ENCODE peak calls at places on chromosomes 13 and 19, in six cellular contexts. One of them, this sample, is unnamed.

GRCh38 chr19:51460164-51460992 is 2.1 kb upstream of the SIGLEC8 start:
- DNase-seq in colonic mucosa: no peak
- DNase-seq in Caco-2: no peak
- DNase-seq in GM23248: peak; percentile 29
- DNase-seq in IMR-90: peak; percentile 7
- DNase-seq in gastrocnemius medialis: no peak
- DNase-seq in this sample: no peak

GRCh38 chr19:31675187-31675913 is 326.1 kb upstream of the TSHZ3 start:
- DNase-seq in colonic mucosa: no peak
- DNase-seq in Caco-2: no peak
- DNase-seq in GM23248: peak; percentile 60
- DNase-seq in IMR-90: peak; percentile 59
- DNase-seq in gastrocnemius medialis: no peak
- DNase-seq in this sample: no peak

GRCh38 chr13:93226065-93226622 is 463 bp upstream of the GPC6 start:
- DNase-seq in colonic mucosa: no peak
- DNase-seq in Caco-2: no peak
- DNase-seq in GM23248: no peak
- DNase-seq in IMR-90: no peak
- DNase-seq in gastrocnemius medialis: no peak
- DNase-seq in this sample: no peak

GRCh38 chr19:19637523-19638251 is 5.8 kb downstream of the GMIP start:
- DNase-seq in colonic mucosa: no peak
- DNase-seq in Caco-2: no peak
- DNase-seq in GM23248: no peak
- DNase-seq in IMR-90: no peak
- DNase-seq in gastrocnemius medialis: no peak
- DNase-seq in this sample: no peak

GRCh38 chr13:30216111-30216510 is 91.2 kb downstream of the KATNAL1 start:
- DNase-seq in colonic mucosa: no peak
- DNase-seq in Caco-2: no peak
- DNase-seq in GM23248: no peak
- DNase-seq in IMR-90: no peak
- DNase-seq in gastrocnemius medialis: no peak
- DNase-seq in this sample: no peak

GRCh38 chr13:40916207-40916998 is 102.7 kb downstream of the ELF1 start:
- DNase-seq in colonic mucosa: no peak
- DNase-seq in Caco-2: no peak
- DNase-seq in GM23248: peak; percentile 68
- DNase-seq in IMR-90: peak; percentile 21
- DNase-seq in gastrocnemius medialis: no peak
- DNase-seq in this sample: no peak

GRCh38 chr19:13154911-13155471 is 4.8 kb downstream of the IER2 start:
- DNase-seq in colonic mucosa: peak; percentile 97
- DNase-seq in Caco-2: peak; percentile 92
- DNase-seq in GM23248: peak; percentile 83
- DNase-seq in IMR-90: peak; percentile 65
- DNase-seq in gastrocnemius medialis: peak; percentile 39
- DNase-seq in this sample: no peak

GRCh38 chr13:41699759-41700158 is 242.4 kb downstream of the RGCC start:
- DNase-seq in colonic mucosa: no peak
- DNase-seq in Caco-2: no peak
- DNase-seq in GM23248: no peak
- DNase-seq in IMR-90: no peak
- DNase-seq in gastrocnemius medialis: no peak
- DNase-seq in this sample: no peak

GRCh38 chr13:111661052-111661451 is 340.6 kb downstream of the TEX29 start:
- DNase-seq in colonic mucosa: no peak
- DNase-seq in Caco-2: no peak
- DNase-seq in GM23248: no peak
- DNase-seq in IMR-90: no peak
- DNase-seq in gastrocnemius medialis: no peak
- DNase-seq in this sample: no peak

GRCh38 chr13:63614874-63615612 is 2199.4 kb upstream of the PCDH20 start:
- DNase-seq in colonic mucosa: no peak
- DNase-seq in Caco-2: no peak
- DNase-seq in GM23248: no peak
- DNase-seq in IMR-90: peak; percentile 69
- DNase-seq in gastrocnemius medialis: no peak
- DNase-seq in this sample: no peak

GRCh38 chr13:92321174-92321573 is 905.4 kb upstream of the GPC6 start:
- DNase-seq in colonic mucosa: no peak
- DNase-seq in Caco-2: no peak
- DNase-seq in GM23248: no peak
- DNase-seq in IMR-90: no peak
- DNase-seq in gastrocnemius medialis: no peak
- DNase-seq in this sample: no peak

GRCh38 chr13:49731766-49732165 is 40.5 kb upstream of the EBPL start:
- DNase-seq in colonic mucosa: no peak
- DNase-seq in Caco-2: no peak
- DNase-seq in GM23248: peak; percentile 89
- DNase-seq in IMR-90: peak; percentile 91
- DNase-seq in gastrocnemius medialis: no peak
- DNase-seq in this sample: no peak

GRCh38 chr19:38162094-38162493 is 61.9 kb downstream of the DPF1 start:
- DNase-seq in colonic mucosa: no peak
- DNase-seq in Caco-2: no peak
- DNase-seq in GM23248: no peak
- DNase-seq in IMR-90: no peak
- DNase-seq in gastrocnemius medialis: no peak
- DNase-seq in this sample: no peak

GRCh38 chr19:35279985-35280821 is 2.1 kb upstream of the HAMP start:
- DNase-seq in colonic mucosa: no peak
- DNase-seq in Caco-2: no peak
- DNase-seq in GM23248: no peak
- DNase-seq in IMR-90: no peak
- DNase-seq in gastrocnemius medialis: no peak
- DNase-seq in this sample: no peak

GRCh38 chr13:67355791-67356190 is 125.7 kb upstream of the PCDH9 start:
- DNase-seq in colonic mucosa: no peak
- DNase-seq in Caco-2: no peak
- DNase-seq in GM23248: no peak
- DNase-seq in IMR-90: no peak
- DNase-seq in gastrocnemius medialis: no peak
- DNase-seq in this sample: no peak

GRCh38 chr19:582497-583197 is 7.0 kb upstream of the HCN2 start:
- DNase-seq in colonic mucosa: no peak
- DNase-seq in Caco-2: no peak
- DNase-seq in GM23248: peak; percentile 80
- DNase-seq in IMR-90: peak; percentile 59
- DNase-seq in gastrocnemius medialis: no peak
- DNase-seq in this sample: no peak

GRCh38 chr13:28558567-28558966 is 63.6 kb upstream of the FLT1 start:
- DNase-seq in colonic mucosa: no peak
- DNase-seq in Caco-2: no peak
- DNase-seq in GM23248: peak; percentile 19
- DNase-seq in IMR-90: no peak
- DNase-seq in gastrocnemius medialis: no peak
- DNase-seq in this sample: no peak

GRCh38 chr13:99382428-99383133 is 75.4 kb upstream of the GPR183 start:
- DNase-seq in colonic mucosa: peak; percentile 45
- DNase-seq in Caco-2: no peak
- DNase-seq in GM23248: peak; percentile 9
- DNase-seq in IMR-90: no peak
- DNase-seq in gastrocnemius medialis: no peak
- DNase-seq in this sample: no peak

GRCh38 chr13:100394005-100394695 is 194.4 kb downstream of the GGACT start:
- DNase-seq in colonic mucosa: no peak
- DNase-seq in Caco-2: no peak
- DNase-seq in GM23248: peak; percentile 94
- DNase-seq in IMR-90: peak; percentile 92
- DNase-seq in gastrocnemius medialis: no peak
- DNase-seq in this sample: no peak

GRCh38 chr13:76799696-76800095 is 86.5 kb downstream of the KCTD12 start:
- DNase-seq in colonic mucosa: no peak
- DNase-seq in Caco-2: no peak
- DNase-seq in GM23248: peak; percentile 16
- DNase-seq in IMR-90: no peak
- DNase-seq in gastrocnemius medialis: no peak
- DNase-seq in this sample: no peak

GRCh38 chr13:66563076-66563475 is 667.1 kb downstream of the PCDH9 start:
- DNase-seq in colonic mucosa: no peak
- DNase-seq in Caco-2: no peak
- DNase-seq in GM23248: no peak
- DNase-seq in IMR-90: peak; percentile 16
- DNase-seq in gastrocnemius medialis: no peak
- DNase-seq in this sample: no peak

GRCh38 chr19:5926641-5927438 is 12.8 kb downstream of the CAPS start:
- DNase-seq in colonic mucosa: no peak
- DNase-seq in Caco-2: no peak
- DNase-seq in GM23248: peak; percentile 94
- DNase-seq in IMR-90: no peak
- DNase-seq in gastrocnemius medialis: peak; percentile 45
- DNase-seq in this sample: no peak

DNA sequence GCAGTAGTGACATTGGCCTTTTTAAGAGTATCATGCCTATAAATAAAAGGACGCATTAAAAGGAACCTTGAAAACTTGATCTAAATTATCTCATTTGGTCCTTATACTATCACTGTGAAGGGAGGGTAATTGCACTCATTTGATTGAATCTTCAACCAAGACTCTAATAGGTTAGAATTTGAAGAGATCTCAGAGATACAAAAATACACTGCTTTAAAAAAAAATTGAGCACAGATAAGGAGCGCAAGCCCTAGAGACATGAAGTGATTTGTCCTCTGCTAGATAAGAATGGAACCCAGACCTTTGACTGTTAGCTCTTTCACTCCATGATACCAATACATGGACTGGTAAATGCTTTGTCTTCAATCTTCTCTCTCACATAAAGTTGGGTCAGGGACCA is 58.2 kb upstream of the RXFP2 start:
- DNase-seq in colonic mucosa: no peak
- DNase-seq in Caco-2: no peak
- DNase-seq in GM23248: no peak
- DNase-seq in IMR-90: no peak
- DNase-seq in gastrocnemius medialis: no peak
- DNase-seq in this sample: no peak
- H3K4me3 ChIP-seq in colonic mucosa: no peak overlapping the region
- H3K4me3 ChIP-seq in Caco-2: no peak overlapping the region
- H3K4me3 ChIP-seq in GM23248: no peak overlapping the region
- H3K4me3 ChIP-seq in IMR-90: no peak overlapping the region
- H3K4me3 ChIP-seq in gastrocnemius medialis: no peak overlapping the region
- H3K4me3 ChIP-seq in this sample: no peak overlapping the region

DNA sequence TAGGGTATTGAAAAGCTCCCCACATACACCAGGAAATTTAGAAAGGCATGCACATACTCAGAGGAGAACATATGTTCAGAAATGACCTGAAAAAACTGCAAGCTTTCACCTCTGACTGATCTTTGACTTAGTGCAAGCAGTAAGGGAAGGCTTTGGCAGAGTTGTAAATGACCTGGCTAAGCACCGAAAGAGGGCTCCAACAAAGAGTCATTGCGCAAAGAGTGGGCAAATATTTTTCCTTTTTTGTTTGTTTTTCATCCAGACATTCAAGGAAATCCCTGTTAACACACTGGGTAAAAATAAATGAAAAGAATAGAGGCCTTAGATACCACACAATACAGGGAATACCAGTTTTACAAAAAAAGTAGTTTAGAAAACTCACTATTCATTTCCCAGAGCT is 5.2 kb upstream of the ZNF233 start:
- DNase-seq in colonic mucosa: no peak
- DNase-seq in Caco-2: no peak
- DNase-seq in GM23248: no peak
- DNase-seq in IMR-90: no peak
- DNase-seq in gastrocnemius medialis: no peak
- DNase-seq in this sample: no peak
- H3K9me3 ChIP-seq in colonic mucosa: peaks cover 12% of the 10 kb centered on the region
- H3K9me3 ChIP-seq in Caco-2: peaks cover 20% of the 10 kb centered on the region
- H3K9me3 ChIP-seq in GM23248: peaks cover 18% of the 10 kb centered on the region
- H3K9me3 ChIP-seq in IMR-90: peaks cover 26% of the 10 kb centered on the region
- H3K9me3 ChIP-seq in gastrocnemius medialis: peaks cover 8% of the 10 kb centered on the region
- H3K9me3 ChIP-seq in this sample: peaks cover 90% of the 10 kb centered on the region

GRCh38 chr19:16363133-16363851 is 38.7 kb downstream of the KLF2 start:
- DNase-seq in colonic mucosa: peak; percentile 95
- DNase-seq in Caco-2: no peak
- DNase-seq in GM23248: no peak
- DNase-seq in IMR-90: no peak
- DNase-seq in gastrocnemius medialis: no peak
- DNase-seq in this sample: no peak
- H3K4me3 ChIP-seq in colonic mucosa: no peak overlapping the region
- H3K4me3 ChIP-seq in Caco-2: no peak overlapping the region
- H3K4me3 ChIP-seq in GM23248: no peak overlapping the region
- H3K4me3 ChIP-seq in IMR-90: no peak overlapping the region
- H3K4me3 ChIP-seq in gastrocnemius medialis: no peak overlapping the region
- H3K4me3 ChIP-seq in this sample: no peak overlapping the region

GRCh38 chr19:11038511-11038910 is 50.8 kb upstream of the LDLR start:
- DNase-seq in colonic mucosa: no peak
- DNase-seq in Caco-2: no peak
- DNase-seq in GM23248: no peak
- DNase-seq in IMR-90: no peak
- DNase-seq in gastrocnemius medialis: no peak
- DNase-seq in this sample: no peak

GRCh38 chr19:11044436-11044835 is 44.8 kb upstream of the LDLR start:
- DNase-seq in colonic mucosa: no peak
- DNase-seq in Caco-2: no peak
- DNase-seq in GM23248: no peak
- DNase-seq in IMR-90: no peak
- DNase-seq in gastrocnemius medialis: no peak
- DNase-seq in this sample: no peak

GRCh38 chr19:11041966-11042627 is 47.2 kb upstream of the LDLR start:
- DNase-seq in colonic mucosa: no peak
- DNase-seq in Caco-2: no peak
- DNase-seq in GM23248: no peak
- DNase-seq in IMR-90: no peak
- DNase-seq in gastrocnemius medialis: no peak
- DNase-seq in this sample: no peak

GRCh38 chr19:11045536-11045935 is 43.7 kb upstream of the LDLR start:
- DNase-seq in colonic mucosa: no peak
- DNase-seq in Caco-2: no peak
- DNase-seq in GM23248: no peak
- DNase-seq in IMR-90: no peak
- DNase-seq in gastrocnemius medialis: no peak
- DNase-seq in this sample: no peak

DNA sequence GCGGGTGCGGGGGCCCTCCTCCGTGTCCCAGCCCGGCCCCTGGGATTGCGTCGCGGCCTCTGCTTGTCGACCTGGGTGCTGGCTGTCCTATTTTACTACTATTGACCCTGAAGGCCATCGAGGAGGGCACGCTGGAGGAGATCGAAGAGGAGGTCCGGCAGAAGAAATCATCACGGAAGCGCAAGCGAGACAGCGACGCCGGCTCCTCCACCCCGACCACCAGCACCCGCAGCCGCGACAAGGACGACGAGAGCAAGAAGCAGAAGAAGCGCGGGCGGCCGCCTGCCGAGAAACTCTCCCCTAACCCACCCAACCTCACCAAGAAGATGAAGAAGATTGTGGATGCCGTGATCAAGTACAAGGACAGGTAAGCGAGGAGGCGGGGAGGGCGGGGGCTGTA is 48.1 kb upstream of the LDLR start:
- DNase-seq in colonic mucosa: no peak
- DNase-seq in Caco-2: no peak
- DNase-seq in GM23248: no peak
- DNase-seq in IMR-90: no peak
- DNase-seq in gastrocnemius medialis: no peak
- DNase-seq in this sample: no peak
- H3K9me3 ChIP-seq in colonic mucosa: no peaks in the 10 kb centered on the region
- H3K9me3 ChIP-seq in Caco-2: no peaks in the 10 kb centered on the region
- H3K9me3 ChIP-seq in GM23248: no peaks in the 10 kb centered on the region
- H3K9me3 ChIP-seq in IMR-90: no peaks in the 10 kb centered on the region
- H3K9me3 ChIP-seq in gastrocnemius medialis: no peaks in the 10 kb centered on the region
- H3K9me3 ChIP-seq in this sample: no peaks in the 10 kb centered on the region

This sample was measured in thoracic aorta.